ENCODE peak calls at places on chromosomes 12 and 14, in eight cellular contexts. X is WERI-Rb-1; N is Peyer's patch; K is CD8-positive, alpha-beta T cell; H is uterus; I is RWPE2; J is NB4; Q is IMR-90. T is an unnamed sample.

GRCh38 chr12:62898568-62898967 is 36.4 kb downstream of the PPM1H start:
- DNase-seq in X (no peak), N (no peak), K (no peak), H (no peak), I (no peak), J (peak; percentile 20), Q (no peak), T (no peak)

GRCh38 chr14:68473794-68474193 is 319.1 kb downstream of the ZFP36L1 start:
- DNase-seq in X (no peak), N (no peak), K (no peak), H (no peak), I (no peak), J (no peak), Q (no peak), T (no peak)

GRCh38 chr14:38790916-38791315 is 312.1 kb downstream of the SEC23A start:
- DNase-seq in X (no peak), N (no peak), K (no peak), H (no peak), I (no peak), J (no peak), Q (no peak), T (no peak)

GRCh38 chr14:25120261-25120660 is 70.3 kb upstream of the STXBP6 start:
- DNase-seq in X (no peak), N (no peak), K (no peak), H (no peak), I (no peak), J (no peak), Q (no peak), T (no peak)

GRCh38 chr12:26971963-26972362 is 33.7 kb downstream of the FGFR1OP2 start:
- DNase-seq in X (no peak), N (no peak), K (peak; percentile 40), H (no peak), I (no peak), J (no peak), Q (no peak), T (no peak)

GRCh38 chr14:97379091-97379531 is 581.9 kb downstream of the VRK1 start:
- DNase-seq in X (no peak), N (peak; percentile 60), K (peak; percentile 55), H (no peak), I (no peak), J (peak; percentile 5), Q (no peak), T (no peak)

GRCh38 chr14:39680777-39681176 is 248.5 kb upstream of the FBXO33 start:
- DNase-seq in X (no peak), N (no peak), K (no peak), H (no peak), I (no peak), J (no peak), Q (no peak), T (no peak)

GRCh38 chr12:59030415-59030814 is 110.1 kb upstream of the LRIG3 start:
- DNase-seq in X (no peak), N (peak; percentile 49), K (no peak), H (no peak), I (no peak), J (no peak), Q (no peak), T (no peak)

GRCh38 chr12:122984612-122985358 is 4.3 kb downstream of the ARL6IP4 start:
- DNase-seq in X (no peak), N (no peak), K (no peak), H (no peak), I (no peak), J (no peak), Q (no peak), T (peak; percentile 24)

GRCh38 chr12:107126688-107127481 is 33.5 kb upstream of the CRY1 start:
- DNase-seq in X (peak; percentile 20), N (no peak), K (no peak), H (no peak), I (no peak), J (peak; percentile 61), Q (peak; percentile 24), T (peak; percentile 14)

GRCh38 chr12:47816646-47817271 is 2.9 kb downstream of the HDAC7 start:
- DNase-seq in X (no peak), N (no peak), K (no peak), H (peak; percentile 74), I (no peak), J (no peak), Q (no peak), T (peak; percentile 48)

GRCh38 chr14:100659345-100660001 is 67.2 kb upstream of the DLK1 start:
- DNase-seq in X (no peak), N (no peak), K (no peak), H (no peak), I (no peak), J (no peak), Q (no peak), T (no peak)

GRCh38 chr14:105430535-105430934 is 10.9 kb downstream of the MTA1 start:
- DNase-seq in X (no peak), N (no peak), K (no peak), H (no peak), I (peak; percentile 82), J (no peak), Q (peak; percentile 66), T (peak; percentile 31)

GRCh38 chr14:38838979-38839323 is 264.1 kb downstream of the SEC23A start:
- DNase-seq in X (no peak), N (no peak), K (no peak), H (no peak), I (no peak), J (no peak), Q (no peak), T (no peak)

GRCh38 chr12:28611501-28611900 is 421.2 kb downstream of the CCDC91 start:
- DNase-seq in X (no peak), N (no peak), K (no peak), H (no peak), I (no peak), J (no peak), Q (no peak), T (no peak)

GRCh38 chr14:53055003-53055402 is 98.1 kb downstream of the DDHD1 start:
- DNase-seq in X (no peak), N (no peak), K (no peak), H (no peak), I (no peak), J (peak; percentile 47), Q (peak; percentile 72), T (peak; percentile 72)

GRCh38 chr12:82862876-82863649 is 176.4 kb downstream of the TMTC2 start:
- DNase-seq in X (no peak), N (no peak), K (no peak), H (no peak), I (no peak), J (no peak), Q (no peak), T (no peak)

GRCh38 chr12:79886917-79887519 is 47.9 kb downstream of the PPP1R12A start:
- DNase-seq in X (no peak), N (no peak), K (no peak), H (no peak), I (no peak), J (peak; percentile 65), Q (peak; percentile 66), T (peak; percentile 61)

GRCh38 chr12:49959570-49960473 is 1.9 kb upstream of the AQP5 start:
- DNase-seq in X (no peak), N (no peak), K (no peak), H (no peak), I (peak; percentile 72), J (peak; percentile 98), Q (no peak), T (no peak)

GRCh38 chr14:23162800-23163199 is 20.7 kb downstream of the SLC7A8 start:
- DNase-seq in X (no peak), N (no peak), K (no peak), H (no peak), I (no peak), J (peak; percentile 37), Q (no peak), T (no peak)
- TF ChIP-seq CTCF in X (no peak), N (no peak), K (no peak), H (no peak), I (no peak), J (no peak), Q (no peak), T (no peak)

GRCh38 chr12:8034802-8035201 is 2.3 kb downstream of the FOXJ2 start:
- DNase-seq in X (no peak), N (no peak), K (no peak), H (no peak), I (no peak), J (no peak), Q (no peak), T (peak; percentile 22)
- H3K4me3 ChIP-seq in X (no peak overlapping the region), N (peak overlapping the region; percentile 95), K (peak overlapping the region; percentile 5), H (peak overlapping the region; percentile 95), I (no peak overlapping the region), J (peak overlapping the region; percentile 32), Q (peak overlapping the region; percentile 84), T (peak overlapping the region; percentile 95)

GRCh38 chr12:57632898-57633825 is at the start of gene B4GALNT1:
- DNase-seq in X (peak; percentile 73), N (peak; percentile 75), K (peak; percentile 55), H (peak; percentile 28), I (peak; percentile 60), J (peak; percentile 73), Q (peak; percentile 45), T (peak; percentile 52)

GRCh38 chr12:57641699-57642442 is 8.9 kb upstream of the B4GALNT1 start:
- DNase-seq in X (no peak), N (no peak), K (no peak), H (no peak), I (no peak), J (no peak), Q (no peak), T (no peak)

GRCh38 chr12:57638096-57638495 is 5.1 kb upstream of the B4GALNT1 start:
- DNase-seq in X (no peak), N (no peak), K (no peak), H (no peak), I (no peak), J (no peak), Q (no peak), T (no peak)

GRCh38 chr12:57640156-57641042 is 7.4 kb upstream of the B4GALNT1 start:
- DNase-seq in X (no peak), N (no peak), K (no peak), H (no peak), I (no peak), J (no peak), Q (no peak), T (no peak)

GRCh38 chr12:57637364-57637763 is 4.4 kb upstream of the B4GALNT1 start:
- DNase-seq in X (no peak), N (no peak), K (no peak), H (no peak), I (no peak), J (no peak), Q (no peak), T (no peak)
- TF ChIP-seq CTCF in X (no peak), N (no peak), K (no peak), H (no peak), I (peak; percentile 19), J (no peak), Q (no peak), T (no peak)

GRCh38 chr14:51447411-51447810 is 204.3 kb upstream of the FRMD6 start:
- DNase-seq in X (no peak), N (no peak), K (no peak), H (no peak), I (no peak), J (no peak), Q (no peak), T (no peak)

GRCh38 chr14:51451561-51451960 is 200.1 kb upstream of the FRMD6 start:
- DNase-seq in X (no peak), N (no peak), K (no peak), H (no peak), I (no peak), J (no peak), Q (no peak), T (no peak)

GRCh38 chr14:51449666-51450061 is 202.0 kb upstream of the FRMD6 start:
- DNase-seq in X (peak; percentile 20), N (no peak), K (no peak), H (no peak), I (no peak), J (no peak), Q (no peak), T (no peak)

GRCh38 chr14:51446771-51447170 is 204.9 kb upstream of the FRMD6 start:
- DNase-seq in X (no peak), N (no peak), K (no peak), H (no peak), I (no peak), J (no peak), Q (no peak), T (no peak)

GRCh38 chr14:51448831-51449665 is 202.7 kb upstream of the FRMD6 start:
- DNase-seq in X (peak; percentile 68), N (no peak), K (no peak), H (no peak), I (no peak), J (no peak), Q (peak; percentile 98), T (peak; percentile 31)
- H3K4me3 ChIP-seq in X (no peak overlapping the region), N (no peak overlapping the region), K (no peak overlapping the region), H (no peak overlapping the region), I (no peak overlapping the region), J (no peak overlapping the region), Q (no peak overlapping the region), T (no peak overlapping the region)

T was measured in fibroblast of villous mesenchyme.